ENCODE peak calls at places on chromosome 7, in six cellular contexts. Y is stimulated activated CD4-positive, alpha-beta T cell treated with anti-CD3 and anti-CD28 coated beads, Interleukin-1b, Interleukin-23, amount 100 ng/mL, for 4 hours; F is AG08395; B is adipocyte; R is GM12865; M is heart right ventricle. T is an unnamed sample.

GRCh38 chr7:37109853-37110252 is 338.8 kb downstream of the ELMO1 start:
- DNase-seq in Y (no peak), F (no peak), B (no peak), R (peak; percentile 3), M (no peak), T (no peak)

GRCh38 chr7:21355406-21355874 is 72.4 kb upstream of the SP4 start:
- DNase-seq in Y (peak; percentile 12), F (no peak), B (no peak), R (peak; percentile 95), M (no peak), T (no peak)

GRCh38 chr7:128093606-128094005 is 62.4 kb upstream of the LRRC4 start:
- DNase-seq in Y (no peak), F (no peak), B (no peak), R (no peak), M (no peak), T (no peak)

GRCh38 chr7:98797150-98797549 is 72.7 kb downstream of the TMEM130 start:
- DNase-seq in Y (no peak), F (no peak), B (no peak), R (peak; percentile 13), M (no peak), T (no peak)

GRCh38 chr7:107564553-107565298 is 955 bp downstream of the DUS4L start:
- DNase-seq in Y (no peak), F (peak; percentile 67), B (peak; percentile 69), R (no peak), M (no peak), T (no peak)

GRCh38 chr7:130334274-130334673 is 10.3 kb upstream of the CPA5 start:
- DNase-seq in Y (no peak), F (no peak), B (no peak), R (no peak), M (no peak), T (no peak)

GRCh38 chr7:127189074-127189473 is 63.7 kb downstream of the GRM8 start:
- DNase-seq in Y (no peak), F (no peak), B (no peak), R (no peak), M (no peak), T (no peak)

GRCh38 chr7:8035647-8036518 is 67.3 kb downstream of the GLCCI1 start:
- DNase-seq in Y (no peak), F (peak; percentile 27), B (peak; percentile 16), R (peak; percentile 64), M (no peak), T (no peak)

GRCh38 chr7:19916011-19916410 is 142.6 kb upstream of the TMEM196 start:
- DNase-seq in Y (no peak), F (peak; percentile 10), B (no peak), R (no peak), M (no peak), T (no peak)

GRCh38 chr7:74101061-74101681 is 17.6 kb downstream of the LIMK1 start:
- DNase-seq in Y (no peak), F (peak; percentile 65), B (peak; percentile 4), R (peak; percentile 84), M (no peak), T (no peak)

GRCh38 chr7:332020-332517 is 42.1 kb downstream of the FOXL3 start:
- DNase-seq in Y (no peak), F (no peak), B (no peak), R (no peak), M (no peak), T (peak; percentile 81)

GRCh38 chr7:103887050-103887449 is 102.4 kb downstream of the RELN start:
- DNase-seq in Y (no peak), F (no peak), B (no peak), R (no peak), M (no peak), T (no peak)

GRCh38 chr7:30330134-30331111 is 46.0 kb downstream of the ZNRF2 start:
- DNase-seq in Y (no peak), F (no peak), B (no peak), R (peak; percentile 81), M (no peak), T (no peak)

GRCh38 chr7:69890081-69890369 is 291.8 kb downstream of the AUTS2 start:
- DNase-seq in Y (no peak), F (no peak), B (no peak), R (no peak), M (no peak), T (no peak)

GRCh38 chr7:96407427-96407826 is 85.5 kb upstream of the SLC25A13 start:
- DNase-seq in Y (no peak), F (no peak), B (peak; percentile 52), R (no peak), M (no peak), T (no peak)

GRCh38 chr7:92841192-92841591 is 4.8 kb upstream of the CDK6 start:
- DNase-seq in Y (no peak), F (no peak), B (no peak), R (peak; percentile 39), M (no peak), T (no peak)

GRCh38 chr7:6654113-6654841 is 17.2 kb downstream of the ZNF316 start:
- DNase-seq in Y (no peak), F (no peak), B (no peak), R (no peak), M (no peak), T (peak; percentile 74)

T was measured in posterior vena cava.